ENCODE peak calls at places on chromosomes 11 and 22, in nine cellular contexts. S is astrocyte of the spinal cord; F is GM13976; I is psoas muscle; D is activated CD4-positive, alpha-beta T cell treated with anti-CD3 and anti-CD28 coated beads for 24 hours; M is DMS 273 treated with DMSO at 0.1 percent for 48 hours; O is AG04450; T is activated naive CD8-positive, alpha-beta T cell treated with anti-CD3 and anti-CD28 coated beads, Interleukin-2, amount 50 U/mL, for 24 hours; L is NCI-H146. K is an unnamed sample.

GRCh38 chr11:11047851-11048610 is 190.2 kb upstream of the ZBED5 start:
- DNase-seq in O (no peak), S (no peak), F (no peak), T (no peak), D (no peak), L (no peak), M (no peak), I (no peak), K (no peak)

GRCh38 chr11:119432484-119433368 is 9.8 kb upstream of the THY1 start:
- DNase-seq in S (peak; percentile 87), M (peak; percentile 46), L (no peak), D (no peak), I (no peak), T (no peak), O (peak; percentile 66), F (no peak), K (no peak)

GRCh38 chr11:19766206-19766605 is 53.6 kb downstream of the NAV2 start:
- DNase-seq in I (no peak), D (no peak), L (no peak), O (no peak), F (no peak), M (no peak), T (no peak), S (peak; percentile 32), K (no peak)

GRCh38 chr22:38033522-38034277 is 23.5 kb upstream of the PICK1 start:
- DNase-seq in M (no peak), D (no peak), T (no peak), F (no peak), I (peak; percentile 49), S (no peak), L (no peak), O (no peak), K (no peak)

GRCh38 chr22:20243545-20244249 is 24.4 kb downstream of the RTN4R start:
- DNase-seq in F (peak; percentile 76), D (peak; percentile 38), S (peak; percentile 71), I (no peak), O (peak; percentile 38), T (peak; percentile 63), L (peak; percentile 91), M (peak; percentile 50), K (no peak)

GRCh38 chr11:11020747-11021149 is 162.9 kb upstream of the ZBED5 start:
- DNase-seq in D (no peak), T (no peak), O (no peak), F (no peak), M (no peak), S (no peak), L (no peak), I (no peak), K (peak; percentile 41)

GRCh38 chr11:70233511-70233919 is 30.4 kb downstream of the FADD start:
- DNase-seq in L (no peak), D (no peak), I (no peak), M (no peak), S (peak; percentile 86), F (no peak), O (peak; percentile 20), T (no peak), K (no peak)

GRCh38 chr22:36149464-36149863 is 11.1 kb downstream of the APOL3 start:
- DNase-seq in L (no peak), I (no peak), M (no peak), O (no peak), S (no peak), T (no peak), F (no peak), D (no peak), K (peak; percentile 64)

GRCh38 chr11:128905345-128906184 is 14.4 kb downstream of the KCNJ5 start:
- DNase-seq in D (peak; percentile 8), O (no peak), F (peak; percentile 77), T (peak; percentile 56), M (no peak), L (peak; percentile 83), S (peak; percentile 17), I (no peak), K (peak; percentile 10)

GRCh38 chr11:62545437-62546243 is 966 bp downstream of the AHNAK start:
- DNase-seq in M (no peak), S (peak; percentile 97), D (peak; percentile 56), O (peak; percentile 80), T (peak; percentile 67), L (peak; percentile 35), I (peak; percentile 97), F (no peak), K (peak; percentile 61)

GRCh38 chr11:117861151-117862018 is 15.1 kb downstream of the FXYD6 start:
- DNase-seq in O (no peak), I (peak; percentile 72), M (peak; percentile 63), L (peak; percentile 89), D (no peak), F (no peak), T (no peak), S (no peak), K (no peak)

GRCh38 chr11:18615628-18616392 is 16.2 kb downstream of the MISFA start:
- DNase-seq in S (peak; percentile 30), D (no peak), O (no peak), T (no peak), M (no peak), L (no peak), F (peak; percentile 86), I (no peak), K (no peak)

GRCh38 chr22:30890689-30891442 is 77.7 kb downstream of the MORC2 start:
- DNase-seq in T (peak; percentile 40), I (peak; percentile 71), F (peak; percentile 83), D (peak; percentile 10), M (no peak), S (peak; percentile 17), O (no peak), L (peak; percentile 8), K (peak; percentile 39)

GRCh38 chr22:30290679-30291333 is 1.5 kb upstream of the CASTOR1 start:
- DNase-seq in S (peak; percentile 70), I (peak; percentile 90), O (no peak), F (no peak), L (peak; percentile 22), D (no peak), M (no peak), T (no peak), K (peak; percentile 26)

GRCh38 chr22:44668190-44668885 is 33.7 kb upstream of the PRR5 start:
- DNase-seq in F (no peak), S (no peak), O (no peak), M (no peak), D (no peak), I (peak; percentile 53), T (no peak), L (no peak), K (peak; percentile 36)

GRCh38 chr22:20245577-20246367 is 22.3 kb downstream of the RTN4R start:
- DNase-seq in D (no peak), T (no peak), L (no peak), S (no peak), F (no peak), I (no peak), M (no peak), O (no peak), K (no peak)

GRCh38 chr11:102312656-102313055 is 4.6 kb upstream of the BIRC3 start:
- DNase-seq in L (no peak), I (no peak), F (no peak), D (no peak), S (peak; percentile 65), M (no peak), O (no peak), T (no peak), K (peak; percentile 4)

GRCh38 chr11:17479284-17480214 is 2.9 kb upstream of the ABCC8 start:
- DNase-seq in S (peak; percentile 10), I (no peak), O (no peak), L (peak; percentile 60), T (no peak), F (no peak), M (peak; percentile 2), D (no peak), K (no peak)

GRCh38 chr11:118522571-118523072 is 4.7 kb upstream of the TTC36 start:
- DNase-seq in T (no peak), M (no peak), S (peak; percentile 27), L (no peak), D (no peak), I (no peak), F (no peak), O (no peak), K (peak; percentile 23)

GRCh38 chr11:35494966-35495365 is 30.4 kb downstream of the PAMR1 start:
- DNase-seq in T (no peak), D (no peak), F (no peak), S (no peak), I (no peak), M (no peak), O (no peak), L (no peak), K (no peak)

GRCh38 chr11:35029979-35030378 is 109.0 kb upstream of the CD44 start:
- DNase-seq in L (no peak), M (no peak), I (no peak), S (peak; percentile 80), T (no peak), D (no peak), F (peak; percentile 7), O (no peak), K (peak; percentile 78)

GRCh38 chr11:47033439-47033838 is 96.9 kb downstream of the CSTPP1 start:
- DNase-seq in D (no peak), F (no peak), T (no peak), I (no peak), S (no peak), M (no peak), O (no peak), L (no peak), K (no peak)

GRCh38 chr22:23397008-23397617 is 183.0 kb downstream of the IGLL1 start:
- DNase-seq in O (no peak), D (no peak), F (no peak), S (no peak), M (no peak), T (no peak), L (no peak), I (peak; percentile 43), K (no peak)

GRCh38 chr11:107592256-107592655 is 1.3 kb downstream of the ELMOD1 start:
- DNase-seq in T (no peak), S (no peak), O (no peak), F (no peak), D (no peak), I (no peak), M (no peak), L (no peak), K (no peak)

GRCh38 chr22:49973018-49973965 is 12.7 kb downstream of the PIM3 start:
- DNase-seq in D (no peak), S (no peak), M (no peak), L (no peak), O (no peak), I (no peak), T (no peak), F (no peak), K (no peak)

GRCh38 chr11:15819679-15820286 is 536.6 kb downstream of the SOX6 start:
- DNase-seq in L (peak; percentile 37), F (peak; percentile 26), M (no peak), S (peak; percentile 39), T (peak; percentile 39), O (no peak), I (peak; percentile 87), D (peak; percentile 36), K (peak; percentile 35)

GRCh38 chr11:92770419-92770818 is 199.0 kb upstream of the MTNR1B start:
- DNase-seq in D (no peak), I (no peak), T (no peak), L (no peak), O (no peak), F (no peak), M (no peak), S (no peak), K (no peak)

GRCh38 chr11:6992457-6993431 is 27.4 kb downstream of the ZNF214 start:
- DNase-seq in D (no peak), O (peak; percentile 94), L (no peak), F (no peak), S (peak; percentile 94), M (no peak), T (no peak), I (no peak), K (no peak)

GRCh38 chr11:132036751-132037466 is 666.5 kb downstream of the NTM start:
- DNase-seq in D (no peak), O (no peak), S (no peak), I (no peak), F (no peak), M (no peak), T (no peak), L (no peak), K (no peak)

GRCh38 chr11:128981254-128981653 is 38.6 kb upstream of the TP53AIP1 start:
- DNase-seq in I (no peak), D (no peak), M (no peak), F (no peak), T (no peak), O (no peak), S (no peak), L (no peak), K (no peak)

GRCh38 chr11:45045692-45046471 is 95.2 kb upstream of the TP53I11 start:
- DNase-seq in T (peak; percentile 5), L (peak; percentile 22), O (no peak), S (peak; percentile 13), D (no peak), M (no peak), I (peak; percentile 74), F (no peak), K (no peak)